ENCODE peak calls at places on chromosomes 12 and 14, in five cellular contexts. Z is SJSA1; G is effector memory CD4-positive, alpha-beta T cell; Y is adipocyte; V is CD4-positive, CD25-positive, alpha-beta regulatory T cell. J is an unnamed sample.
A peak's percentile ranks its signal among the peaks of the same experiment; 100 is the strongest.

GRCh38 chr12:7113389-7113871 is 4.4 kb upstream of the C1RL start:
- DNase-seq in G (no peak), Z (no peak), Y (peak; percentile 73), V (peak; percentile 65), J (peak; percentile 56)

GRCh38 chr14:103186241-103186835 is 63.1 kb downstream of the TNFAIP2 start:
- DNase-seq in Z (no peak), G (no peak), Y (no peak), V (no peak), J (no peak)

GRCh38 chr14:93536945-93537344 is 106.2 kb downstream of the UNC79 start:
- DNase-seq in G (no peak), Z (no peak), V (no peak), Y (peak; percentile 4), J (no peak)

GRCh38 chr14:78202178-78202577 is 32.0 kb downstream of the NRXN3 start:
- DNase-seq in V (no peak), Y (no peak), Z (no peak), G (no peak), J (peak; percentile 16)

GRCh38 chr12:100434177-100434576 is 39.5 kb upstream of the NR1H4 start:
- DNase-seq in Y (no peak), V (no peak), Z (no peak), G (no peak), J (no peak)

GRCh38 chr14:58327019-58327418 is 28.7 kb downstream of the ARID4A start:
- DNase-seq in Z (no peak), G (no peak), V (no peak), Y (no peak), J (no peak)

GRCh38 chr12:68565391-68565903 is 45.3 kb upstream of the RAP1B start:
- DNase-seq in V (no peak), G (no peak), Z (no peak), Y (peak; percentile 90), J (no peak)

GRCh38 chr12:62552906-62553556 is 86.4 kb downstream of the MON2 start:
- DNase-seq in G (no peak), Y (no peak), Z (no peak), V (no peak), J (no peak)

GRCh38 chr14:62168564-62169155 is 406.4 kb downstream of the SNAPC1 start:
- DNase-seq in Y (peak; percentile 32), G (no peak), V (no peak), Z (no peak), J (no peak)

GRCh38 chr12:57893460-57894353 is 47.2 kb upstream of the CTDSP2 start:
- DNase-seq in G (no peak), Y (peak; percentile 98), V (no peak), Z (no peak), J (no peak)

GRCh38 chr14:63862163-63862562 is 9.4 kb downstream of the SYNE2 start:
- DNase-seq in G (no peak), V (no peak), Y (no peak), Z (no peak), J (no peak)

GRCh38 chr12:46332260-46332659 is 40.3 kb downstream of the SLC38A2 start:
- DNase-seq in Y (peak; percentile 36), V (no peak), Z (no peak), G (no peak), J (no peak)

GRCh38 chr14:74619672-74620131 is 7.7 kb upstream of the LTBP2 start:
- DNase-seq in Z (peak; percentile 90), V (no peak), G (no peak), Y (peak; percentile 97), J (no peak)

GRCh38 chr12:21516281-21516680 is 9.8 kb upstream of the SPX start:
- DNase-seq in V (no peak), Y (no peak), G (no peak), Z (no peak), J (no peak)

GRCh38 chr12:132451836-132452195 is 38.1 kb upstream of the FBRSL1 start:
- DNase-seq in Y (no peak), Z (no peak), V (no peak), G (no peak), J (no peak)

GRCh38 chr12:93571360-93571853 is 1.1 kb upstream of the SOCS2 start:
- DNase-seq in Y (peak; percentile 55), G (peak; percentile 37), V (peak; percentile 52), Z (peak; percentile 85), J (peak; percentile 60)

GRCh38 chr14:92513204-92513965 is at the start of gene RIN3:
- DNase-seq in Y (peak; percentile 74), G (peak; percentile 7), V (peak; percentile 28), Z (peak; percentile 57), J (no peak)

GRCh38 chr12:25884024-25884919 is 74.2 kb upstream of the RASSF8 start:
- DNase-seq in G (no peak), Y (no peak), Z (no peak), V (no peak), J (no peak)

GRCh38 chr14:38469156-38469555 is 213.3 kb upstream of the CLEC14A start:
- DNase-seq in Z (no peak), G (no peak), Y (peak; percentile 86), V (no peak), J (no peak)

GRCh38 chr14:102087762-102088011 is 843 bp upstream of the HSP90AA1 start:
- DNase-seq in Z (no peak), V (no peak), G (no peak), Y (no peak), J (no peak)

GRCh38 chr12:33825986-33826602 is 196.2 kb upstream of the ALG10 start:
- DNase-seq in Y (no peak), Z (no peak), G (no peak), V (no peak), J (peak; percentile 19)

GRCh38 chr12:109944975-109945374 is 44.9 kb downstream of the TCHP start:
- DNase-seq in Z (no peak), Y (peak; percentile 24), G (no peak), V (no peak), J (no peak)

GRCh38 chr12:9869307-9870161 is at the start of gene CLEC2B:
- DNase-seq in Z (peak; percentile 59), Y (peak; percentile 67), G (no peak), V (peak; percentile 72), J (peak; percentile 67)

GRCh38 chr14:68987653-68988036 is 8.5 kb upstream of the ACTN1 start:
- DNase-seq in Z (no peak), G (no peak), Y (no peak), V (no peak), J (no peak)

GRCh38 chr12:3646561-3647241 is 106.2 kb downstream of the CRACR2A start:
- DNase-seq in Y (no peak), V (no peak), Z (no peak), G (no peak), J (no peak)

GRCh38 chr14:95068521-95068920 is 88.8 kb downstream of the DICER1 start:
- DNase-seq in Y (no peak), G (no peak), V (no peak), Z (peak; percentile 5), J (no peak)

GRCh38 chr12:64609543-64610091 is 678 bp upstream of the RASSF3 start:
- DNase-seq in G (no peak), Y (peak; percentile 57), Z (no peak), V (peak; percentile 41), J (peak; percentile 31)

GRCh38 chr14:77106666-77107065 is 8.6 kb downstream of the CIPC start:
- DNase-seq in Y (no peak), Z (no peak), G (no peak), V (no peak), J (no peak)

GRCh38 chr12:120847392-120848157 is 56.6 kb downstream of the SPPL3 start:
- DNase-seq in Z (no peak), Y (no peak), G (no peak), V (no peak), J (peak; percentile 81)

GRCh38 chr14:101808020-101808641 is 46.6 kb downstream of the PPP2R5C start:
- DNase-seq in Z (no peak), Y (no peak), V (no peak), G (no peak), J (no peak)

GRCh38 chr12:18382486-18382885 is 121.2 kb downstream of the PIK3C2G start:
- DNase-seq in Z (no peak), Y (peak; percentile 88), G (no peak), V (no peak), J (no peak)

GRCh38 chr14:96363751-96364336 is 518 bp downstream of the GSKIP start:
- DNase-seq in Z (no peak), G (no peak), V (no peak), Y (peak; percentile 66), J (peak; percentile 38)

GRCh38 chr12:109610523-109610922 is 36.9 kb downstream of the MVK start:
- DNase-seq in Z (no peak), Y (no peak), V (no peak), G (no peak), J (no peak)

GRCh38 chr14:72942934-72943333 is 16.7 kb downstream of the DCAF4 start:
- DNase-seq in V (no peak), Y (no peak), Z (no peak), G (no peak), J (no peak)
- H3K4me1 ChIP-seq in V (no peaks in the 10 kb centered on the region), Y (no peaks in the 10 kb centered on the region), Z (peaks cover 4% of the 10 kb centered on the region), G (no peaks in the 10 kb centered on the region), J (no peaks in the 10 kb centered on the region)

DNA sequence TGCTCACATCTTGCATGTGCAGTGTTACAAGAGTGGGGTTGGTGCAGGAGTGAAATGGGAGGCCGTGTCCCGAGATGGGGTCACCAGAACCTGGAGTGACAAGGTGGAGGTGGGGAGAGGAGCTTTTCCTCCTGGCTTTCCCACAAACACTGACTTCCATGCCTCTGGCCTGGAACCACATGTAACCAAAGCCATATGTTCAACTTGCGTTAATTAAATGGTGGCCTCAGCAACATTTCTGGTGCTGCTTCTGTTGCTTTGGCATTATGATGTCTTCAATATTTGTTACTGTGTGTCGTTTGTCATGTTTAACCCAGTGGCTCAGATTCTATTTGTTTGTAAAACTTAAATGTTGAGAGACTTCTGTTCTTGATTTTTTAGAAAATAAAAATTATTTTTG is 110.2 kb downstream of the VCPKMT start:
- DNase-seq in G (no peak), Z (no peak), V (no peak), Y (no peak), J (no peak)
- H3K4me1 ChIP-seq in G (peaks cover 20% of the 10 kb centered on the region), Z (peaks cover 27% of the 10 kb centered on the region), V (peaks cover 30% of the 10 kb centered on the region), Y (peaks cover 25% of the 10 kb centered on the region), J (peaks cover 28% of the 10 kb centered on the region)

GRCh38 chr12:81083906-81084513 is 6.1 kb downstream of the ACSS3 start:
- DNase-seq in G (no peak), Y (no peak), V (no peak), Z (no peak), J (no peak)
- H3K4me1 ChIP-seq in G (no peaks in the 10 kb centered on the region), Y (peaks cover 72% of the 10 kb centered on the region), V (no peaks in the 10 kb centered on the region), Z (no peaks in the 10 kb centered on the region), J (no peaks in the 10 kb centered on the region)

GRCh38 chr12:122106891-122107660 is 28.5 kb downstream of the MLXIP start:
- DNase-seq in Z (peak; percentile 59), V (no peak), Y (peak; percentile 48), G (no peak), J (no peak)

GRCh38 chr12:122116707-122117535 is 38.4 kb downstream of the MLXIP start:
- DNase-seq in V (no peak), G (no peak), Y (no peak), Z (no peak), J (no peak)

DNA sequence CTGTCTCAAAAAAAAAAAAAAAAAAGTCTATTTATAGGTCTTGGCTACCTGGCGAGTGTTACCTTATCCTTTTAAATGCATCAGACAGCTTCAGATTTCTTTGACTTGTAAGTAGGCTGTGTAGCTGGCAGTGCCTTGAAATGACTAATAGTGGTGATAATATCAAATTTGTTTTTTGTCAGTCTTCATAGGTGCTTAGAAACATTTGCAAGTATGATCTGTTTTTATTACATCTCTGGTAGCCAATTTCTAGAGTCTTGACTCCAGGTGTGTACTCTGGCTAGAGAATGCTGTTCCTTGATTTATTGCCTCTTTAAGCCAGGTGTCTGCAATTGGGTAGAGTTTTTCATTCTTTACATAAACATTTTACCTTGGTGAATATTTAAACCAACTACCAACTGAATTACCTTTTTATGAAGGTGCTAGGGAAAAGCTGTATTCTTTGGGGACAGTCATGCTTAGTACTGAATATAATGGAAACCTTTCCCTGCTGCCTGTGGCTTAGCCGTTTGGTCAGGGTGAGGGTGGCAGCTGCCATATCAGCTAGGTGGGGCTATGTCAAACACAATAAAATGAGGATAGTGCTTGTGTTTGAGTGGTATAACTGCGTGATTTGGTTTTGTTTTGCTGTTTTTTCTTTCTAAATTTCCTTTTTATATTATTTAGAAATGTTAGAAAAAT is 32.7 kb downstream of the MLXIP start:
- DNase-seq in V (no peak), Z (no peak), Y (no peak), G (no peak), J (no peak)
- H3K4me1 ChIP-seq in V (peaks cover 24% of the 10 kb centered on the region), Z (peaks cover 28% of the 10 kb centered on the region), Y (peaks cover 10% of the 10 kb centered on the region), G (peaks cover 21% of the 10 kb centered on the region), J (no peaks in the 10 kb centered on the region)